ENCODE peak calls at places on chromosomes 16 and 17, in five cellular contexts. U, M, N, C and K are unnamed samples.

GRCh38 chr17:37488009-37488604 is 1.6 kb upstream of the DUSP14 start:
- DNase-seq in M (no peak), C (no peak), U (peak), N (no peak), K (no peak)

GRCh38 chr16:89282523-89282922 is 65.0 kb downstream of the ZNF778 start:
- DNase-seq in N (no peak), M (no peak), U (no peak), C (no peak), K (no peak)

GRCh38 chr16:57781741-57782606 is 20.3 kb downstream of the KIFC3 start:
- DNase-seq in M (no peak), U (no peak), C (no peak), N (no peak), K (no peak)

GRCh38 chr16:47461598-47462266 is 601 bp downstream of the PHKB start:
- DNase-seq in U (no peak), N (peak), C (no peak), M (no peak), K (no peak)

GRCh38 chr16:89099905-89100304 is 6.3 kb downstream of the ACSF3 start:
- DNase-seq in C (no peak), M (no peak), U (no peak), N (no peak), K (no peak)

GRCh38 chr17:75069783-75070182 is 18.0 kb upstream of the SLC16A5 start:
- DNase-seq in N (no peak), M (no peak), C (no peak), U (no peak), K (no peak)

GRCh38 chr16:31188450-31189411 is 8.8 kb downstream of the FUS start:
- DNase-seq in C (no peak), U (no peak), N (no peak), M (no peak), K (no peak)

GRCh38 chr17:42530952-42531454 is 5.0 kb upstream of the NAGLU start:
- DNase-seq in C (no peak), U (no peak), N (no peak), M (peak), K (no peak)

GRCh38 chr16:85019659-85020245 is 7.8 kb upstream of the KIAA0513 start:
- DNase-seq in N (no peak), M (peak), C (no peak), U (no peak), K (peak)

GRCh38 chr17:29593546-29594440 is 861 bp downstream of the ANKRD13B start:
- DNase-seq in U (peak), C (no peak), M (no peak), N (no peak), K (peak)

GRCh38 chr17:82775033-82775823 is 23.4 kb downstream of the TBCD start:
- DNase-seq in N (peak), M (peak), U (peak), C (no peak), K (peak)

GRCh38 chr17:81844327-81844851 is 9.5 kb upstream of the PPP1R27 start:
- DNase-seq in N (no peak), C (no peak), M (no peak), U (no peak), K (no peak)

GRCh38 chr17:8122391-8122922 is 1.4 kb downstream of the HES7 start:
- DNase-seq in U (peak), N (no peak), M (no peak), C (no peak), K (no peak)

GRCh38 chr16:86926695-86927094 is 348.3 kb downstream of the FOXL1 start:
- DNase-seq in M (no peak), C (no peak), N (no peak), U (no peak), K (no peak)

GRCh38 chr16:57668630-57669475 is 747 bp downstream of the ADGRG3 start:
- DNase-seq in U (no peak), C (no peak), M (no peak), N (no peak), K (no peak)

GRCh38 chr17:75652934-75653549 is 13.9 kb downstream of the RECQL5 start:
- DNase-seq in M (no peak), U (peak), N (no peak), C (no peak), K (peak)

GRCh38 chr17:7782237-7782636 is 51.8 kb upstream of the KDM6B start:
- DNase-seq in C (no peak), M (no peak), N (no peak), U (no peak), K (no peak)

GRCh38 chr16:88759976-88760350 is 25.1 kb downstream of the PIEZO1 start:
- DNase-seq in U (no peak), M (no peak), N (no peak), C (no peak), K (no peak)

GRCh38 chr16:88920618-88921602 is 54.5 kb upstream of the PABPN1L start:
- DNase-seq in N (no peak), C (no peak), M (peak), U (no peak), K (no peak)

GRCh38 chr16:57483725-57484514 is 2.4 kb downstream of the DOK4 start:
- DNase-seq in N (no peak), C (no peak), U (peak), M (no peak), K (peak)

GRCh38 chr17:28788100-28788499 is 44.3 kb downstream of the TRAF4 start:
- DNase-seq in U (no peak), C (no peak), N (no peak), M (no peak), K (no peak)

GRCh38 chr16:84044108-84044488 is 1.5 kb upstream of the SLC38A8 start:
- DNase-seq in C (no peak), U (peak), N (no peak), M (no peak), K (no peak)

GRCh38 chr17:12927541-12928425 is 90.0 kb downstream of the ELAC2 start:
- DNase-seq in M (peak), U (no peak), N (no peak), C (no peak), K (no peak)

GRCh38 chr17:9389116-9389515 is 186.5 kb downstream of the STX8 start:
- DNase-seq in U (no peak), M (peak), N (no peak), C (no peak), K (no peak)

GRCh38 chr17:79741401-79741750 is 10.6 kb downstream of the ENPP7 start:
- DNase-seq in M (no peak), N (no peak), C (no peak), U (no peak), K (no peak)

GRCh38 chr16:53404959-53405358 is 29.3 kb upstream of the RBL2 start:
- DNase-seq in U (no peak), M (no peak), C (no peak), N (no peak), K (no peak)

GRCh38 chr16:14244344-14245010 is 173.4 kb downstream of the MRTFB start:
- DNase-seq in M (no peak), C (no peak), N (no peak), U (no peak), K (no peak)

GRCh38 chr17:17985555-17985954 is 12.9 kb downstream of the DRC3 start:
- DNase-seq in C (no peak), N (no peak), M (no peak), U (no peak), K (no peak)
- TF ChIP-seq CTCF in C (no peak), N (no peak), M (peak), U (peak), K (no peak)

DNA sequence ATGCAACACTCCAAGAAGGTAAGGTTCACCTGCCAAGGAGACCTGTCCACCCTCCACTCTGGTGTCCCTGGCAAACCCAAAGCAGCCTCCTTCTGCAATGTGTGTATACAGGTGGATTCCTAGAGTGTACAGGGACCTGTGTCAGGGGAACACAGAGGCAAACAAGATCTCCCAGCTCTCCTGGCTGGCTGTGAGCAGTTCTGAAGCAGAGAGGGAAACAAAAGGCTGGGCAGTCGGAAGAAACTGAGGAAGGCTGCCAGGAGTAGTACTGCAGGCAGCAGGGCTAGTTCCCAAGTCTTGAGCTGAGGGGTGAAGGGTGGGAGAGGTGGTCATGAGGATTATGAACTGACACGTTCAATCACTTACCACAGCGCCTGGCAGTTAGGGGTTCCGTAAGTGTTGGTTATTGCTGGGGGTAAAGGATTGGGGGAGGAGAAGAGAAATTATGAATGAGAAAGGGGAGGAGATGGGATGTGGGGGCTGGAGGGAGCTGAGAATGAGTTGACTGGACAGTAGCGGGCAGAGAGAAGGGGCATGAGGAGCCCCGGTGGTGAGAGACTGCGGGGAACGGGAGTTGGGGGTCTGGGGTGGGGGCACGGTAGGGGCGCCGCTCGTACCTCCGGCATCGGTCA is 737 bp downstream of the KCTD13 start:
- DNase-seq in C (no peak), N (no peak), M (no peak), U (peak), K (peak)
- H3K27ac ChIP-seq in C (no peak), N (peak), M (no peak), U (no peak), K (peak)

GRCh38 chr17:794876-795275 is 12.7 kb downstream of the MRM3 start:
- DNase-seq in U (peak), M (peak), N (peak), C (peak), K (peak)
- TF ChIP-seq CTCF in U (peak), M (peak), N (peak), C (peak), K (peak)

DNA sequence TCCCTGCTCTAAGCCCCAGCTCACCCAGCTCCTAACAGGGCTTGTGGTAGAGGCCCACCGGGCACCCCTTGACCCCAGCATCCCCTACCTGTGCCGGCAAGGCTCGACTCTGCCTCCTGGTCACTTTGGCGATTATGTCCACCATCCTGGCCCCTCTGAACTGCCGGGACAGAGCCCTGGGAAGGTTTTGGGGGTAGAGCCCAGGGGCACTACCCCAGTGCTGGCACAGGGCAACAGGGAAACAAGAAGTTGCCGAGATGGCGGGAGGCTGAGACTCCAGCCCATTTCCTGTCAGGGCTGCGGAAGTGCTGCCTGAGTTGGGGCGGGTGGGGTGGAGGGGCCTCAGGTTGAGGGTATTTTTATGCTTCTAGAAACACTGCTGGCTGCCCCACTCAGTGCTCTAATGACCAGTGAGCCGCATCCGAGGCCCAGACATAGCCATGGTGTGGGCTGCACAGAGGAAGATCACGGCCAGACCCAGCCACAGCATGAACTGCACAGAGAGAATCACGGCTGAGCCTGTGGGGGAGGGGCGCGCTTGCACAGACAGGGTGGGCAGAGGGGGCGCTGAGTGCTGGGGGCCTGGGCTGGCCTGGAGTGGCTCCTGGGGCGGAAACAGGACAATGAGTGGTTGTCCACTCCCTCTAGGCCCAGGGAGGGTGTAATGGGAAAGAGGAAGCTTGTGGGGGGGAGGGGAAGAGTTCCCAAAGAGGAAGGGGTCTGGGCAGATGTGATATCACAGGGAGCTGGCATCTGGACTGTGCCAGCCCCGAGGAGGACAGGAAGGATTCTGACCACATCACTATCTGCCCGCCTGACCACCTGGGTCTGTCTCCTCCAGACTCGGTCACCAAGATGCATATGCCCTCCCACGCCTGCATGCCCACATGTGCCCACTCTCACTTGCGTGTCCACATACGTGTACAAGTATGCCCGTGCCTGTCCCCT is 22.3 kb downstream of the ARHGAP27 start:
- DNase-seq in N (no peak), U (peak), M (peak), C (no peak), K (no peak)
- H3K27ac ChIP-seq in N (peak), U (no peak), M (peak), C (no peak), K (peak)

GRCh38 chr16:71423865-71424264 is 18.0 kb downstream of the TLE7 start:
- DNase-seq in N (no peak), U (peak), M (no peak), C (no peak), K (peak)

GRCh38 chr16:71425746-71426068 is 16.1 kb downstream of the TLE7 start:
- DNase-seq in M (no peak), U (no peak), C (no peak), N (no peak), K (no peak)

GRCh38 chr16:71424626-71425025 is 17.2 kb downstream of the TLE7 start:
- DNase-seq in C (no peak), M (no peak), N (no peak), U (peak), K (peak)

GRCh38 chr16:71423016-71423415 is 18.8 kb downstream of the TLE7 start:
- DNase-seq in C (no peak), M (no peak), N (no peak), U (no peak), K (no peak)

DNA sequence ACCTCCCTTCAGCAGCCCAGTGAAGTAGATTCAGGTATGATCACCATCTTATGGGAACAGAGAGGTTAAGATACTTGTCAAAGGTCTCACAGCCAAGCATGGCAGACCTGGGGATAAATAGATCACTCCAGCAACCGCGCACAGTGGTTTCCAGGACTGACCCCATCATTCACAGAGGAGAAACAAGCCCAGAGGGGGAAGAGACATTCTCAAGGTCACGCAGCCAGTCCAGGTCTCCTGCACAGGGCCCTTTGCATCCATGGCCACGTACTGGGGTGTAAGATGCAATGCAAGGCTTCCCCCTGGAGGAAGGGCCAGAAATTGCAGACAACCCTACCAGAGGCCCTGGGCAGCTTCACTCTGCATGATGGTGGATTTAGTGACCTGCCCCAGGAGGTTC is 19.9 kb downstream of the TLE7 start:
- DNase-seq in N (no peak), U (peak), C (no peak), M (no peak), K (peak)
- TF ChIP-seq CTCF in N (no peak), U (peak), C (no peak), M (peak), K (peak)

GRCh38 chr17:57541049-57541448 is 204.1 kb downstream of the CCDC182 start:
- DNase-seq in U (no peak), C (no peak), M (no peak), N (no peak), K (no peak)

GRCh38 chr17:57541472-57542394 is 203.4 kb downstream of the CCDC182 start:
- DNase-seq in U (no peak), C (peak), N (no peak), M (no peak), K (no peak)

GRCh38 chr17:57539528-57540301 is 205.4 kb downstream of the CCDC182 start:
- DNase-seq in N (no peak), M (no peak), C (no peak), U (no peak), K (no peak)

GRCh38 chr17:57538730-57539456 is 206.2 kb downstream of the CCDC182 start:
- DNase-seq in N (no peak), C (no peak), U (no peak), M (no peak), K (no peak)

DNA sequence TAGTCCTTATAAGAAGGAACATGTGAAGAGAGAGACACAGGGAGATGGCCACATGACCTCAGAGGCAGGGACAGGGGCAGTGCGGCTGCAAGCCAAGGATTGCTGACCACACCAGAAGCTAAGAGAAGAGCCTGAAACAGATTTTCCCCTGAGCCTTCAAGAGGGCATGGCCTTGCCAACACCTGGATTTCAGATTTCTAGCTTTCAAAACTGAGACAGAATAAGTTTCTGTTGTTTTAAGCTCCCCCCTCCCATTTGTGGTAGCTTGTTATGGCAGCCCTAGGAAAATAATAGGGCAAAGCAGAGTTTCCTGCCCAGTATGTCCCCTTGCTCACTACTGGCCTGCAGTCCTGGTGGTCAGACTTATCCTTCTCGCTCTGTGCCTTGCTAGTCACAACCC is 204.5 kb downstream of the CCDC182 start:
- DNase-seq in N (no peak), M (no peak), C (no peak), U (no peak), K (no peak)
- H3K27ac ChIP-seq in N (no peak), M (no peak), C (no peak), U (no peak), K (no peak)